ENCODE peak calls at places on chromosomes 11 and 22, in nine cellular contexts. C, B, R, L, S, A, M, Y and Z are unnamed samples. For H3K4me1 and H3K36me3, the result is how much of the 10 kb centered on the place peaks cover.

GRCh38 chr11:121253951-121254350 is 38.6 kb upstream of the SC5D start:
- DNase-seq in L (no peak), B (no peak), R (no peak), M (no peak), S (no peak), C (no peak), Y (no peak), A (no peak), Z (no peak)

GRCh38 chr11:32433249-32434115 is 1.9 kb downstream of the WT1 start:
- DNase-seq in R (no peak), L (no peak), C (no peak), S (no peak), M (no peak), Y (peak), B (no peak), A (peak), Z (no peak)

GRCh38 chr11:78822931-78823423 is 248.3 kb upstream of the NARS2 start:
- DNase-seq in B (no peak), A (no peak), M (peak), Y (no peak), R (no peak), S (no peak), L (no peak), C (no peak), Z (peak)

GRCh38 chr11:18736590-18737148 is 10.7 kb upstream of the IGSF22 start:
- DNase-seq in M (no peak), L (no peak), A (no peak), S (no peak), Y (peak), B (no peak), R (no peak), C (no peak), Z (no peak)

GRCh38 chr11:77086521-77087472 is 15.8 kb upstream of the OMP start:
- DNase-seq in B (no peak), M (peak), C (peak), S (no peak), R (peak), A (peak), L (peak), Y (no peak), Z (peak)

GRCh38 chr11:93085097-93085496 is 112.7 kb downstream of the SLC36A4 start:
- DNase-seq in B (no peak), R (no peak), A (peak), S (no peak), C (no peak), M (no peak), Y (no peak), L (no peak), Z (no peak)

GRCh38 chr11:74636633-74637184 is 44.3 kb downstream of the POLD3 start:
- DNase-seq in R (no peak), Y (no peak), C (no peak), L (no peak), S (no peak), B (no peak), A (peak), M (no peak), Z (no peak)

GRCh38 chr11:93652161-93652597 is 9.3 kb upstream of the CEP295 start:
- DNase-seq in M (no peak), S (no peak), R (no peak), A (peak), C (no peak), L (peak), Y (peak), B (peak), Z (no peak)

GRCh38 chr11:109981028-109981636 is 112.1 kb upstream of the ZC3H12C start:
- DNase-seq in L (no peak), A (no peak), B (no peak), S (no peak), C (no peak), Y (no peak), R (no peak), M (no peak), Z (no peak)
- H3K4me1 ChIP-seq in L (under half), A (under half), B (under half), S (under half), C (under half), Y (under half), R (under half), M (under half), Z (under half)

DNA sequence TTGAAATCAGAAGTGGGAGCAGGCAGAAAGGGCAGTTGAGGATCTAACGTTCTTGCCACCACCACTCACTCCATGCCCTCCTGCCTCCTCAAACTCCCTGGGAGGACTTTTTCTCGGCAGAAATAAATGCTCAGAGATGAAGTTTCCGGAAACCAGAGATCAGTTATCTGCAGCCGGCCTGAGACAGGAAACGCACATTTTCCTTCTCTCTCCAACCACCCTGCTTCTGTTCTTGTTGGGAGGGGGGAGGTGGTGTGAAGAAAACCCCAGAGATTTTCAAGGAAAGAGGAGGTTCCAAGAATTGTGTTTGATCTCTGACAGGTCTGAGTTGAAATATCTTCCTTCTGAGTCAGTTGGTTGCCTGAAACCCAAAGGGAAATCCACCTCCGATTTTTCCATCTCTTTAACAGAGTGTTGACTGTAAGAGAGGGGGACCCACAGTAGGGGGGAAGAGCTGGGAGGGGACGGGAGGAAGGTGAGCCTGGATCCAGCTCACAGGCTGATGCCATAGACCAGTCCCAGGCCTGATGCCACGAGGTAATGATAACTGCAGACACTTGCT is 100.8 kb downstream of the TRAF6 start:
- DNase-seq in Y (no peak), R (no peak), S (no peak), L (no peak), M (no peak), B (no peak), A (peak), C (no peak), Z (no peak)
- H3K36me3 ChIP-seq in Y (under half), R (under half), S (under half), L (under half), M (under half), B (under half), A (under half), C (under half), Z (under half)

GRCh38 chr22:46499798-46500174 is 37.6 kb downstream of the CELSR1 start:
- DNase-seq in A (no peak), C (no peak), S (no peak), B (no peak), L (no peak), Y (no peak), R (no peak), M (no peak), Z (no peak)

GRCh38 chr22:46502346-46502745 is 35.1 kb downstream of the CELSR1 start:
- DNase-seq in C (no peak), A (no peak), B (no peak), L (no peak), M (no peak), S (no peak), Y (no peak), R (no peak), Z (no peak)

GRCh38 chr22:46502776-46503175 is 34.6 kb downstream of the CELSR1 start:
- DNase-seq in B (no peak), C (no peak), M (no peak), R (no peak), S (no peak), Y (no peak), A (no peak), L (no peak), Z (no peak)

GRCh38 chr22:46500201-46500600 is 37.2 kb downstream of the CELSR1 start:
- DNase-seq in C (no peak), L (no peak), Y (peak), A (no peak), S (no peak), B (no peak), M (no peak), R (no peak), Z (no peak)

GRCh38 chr22:46501701-46502100 is 35.7 kb downstream of the CELSR1 start:
- DNase-seq in R (no peak), C (no peak), L (no peak), Y (no peak), A (peak), B (no peak), M (no peak), S (no peak), Z (no peak)
- TF ChIP-seq CTCF in R (no peak), C (no peak), L (no peak), Y (no peak), A (no peak), B (no peak), M (no peak), S (no peak), Z (no peak)

GRCh38 chr11:30579776-30580175 is 6.4 kb downstream of the MPPED2 start:
- DNase-seq in Y (no peak), R (no peak), S (no peak), B (peak), C (no peak), A (no peak), L (no peak), M (no peak), Z (no peak)
- H3K4me1 ChIP-seq in Y (under half), R (under half), S (under half), B (under half), C (under half), A (under half), L (under half), M (under half), Z (under half)

GRCh38 chr11:7612661-7613393 is 60.5 kb downstream of the CYB5R2 start:
- DNase-seq in S (no peak), R (no peak), C (no peak), A (peak), L (peak), Y (no peak), M (no peak), B (peak), Z (no peak)

GRCh38 chr11:7613394-7613720 is 59.9 kb downstream of the CYB5R2 start:
- DNase-seq in B (no peak), Y (no peak), A (no peak), L (peak), R (no peak), M (no peak), C (no peak), S (no peak), Z (no peak)

GRCh38 chr11:7617032-7617431 is 56.3 kb downstream of the CYB5R2 start:
- DNase-seq in B (no peak), A (no peak), R (no peak), M (no peak), L (no peak), S (no peak), Y (no peak), C (no peak), Z (no peak)

GRCh38 chr11:7612056-7612660 is 61.1 kb downstream of the CYB5R2 start:
- DNase-seq in M (no peak), B (no peak), L (no peak), R (no peak), C (no peak), A (no peak), Y (no peak), S (no peak), Z (no peak)

GRCh38 chr11:7614656-7615055 is 58.6 kb downstream of the CYB5R2 start:
- DNase-seq in A (no peak), C (no peak), B (no peak), R (no peak), L (no peak), S (no peak), Y (no peak), M (no peak), Z (no peak)
- H3K36me3 ChIP-seq in A (under half), C (under half), B (under half), R (under half), L (under half), S (under half), Y (under half), M (under half), Z (under half)

GRCh38 chr22:20258584-20259335 is 9.4 kb downstream of the RTN4R start:
- DNase-seq in B (no peak), L (no peak), S (no peak), R (no peak), A (no peak), M (no peak), Y (peak), C (no peak), Z (no peak)
- TF ChIP-seq CTCF in B (peak), L (peak), S (no peak), R (no peak), A (peak), M (no peak), Y (peak), C (peak), Z (no peak)

GRCh38 chr11:130480166-130480565 is 31.7 kb downstream of the ADAMTS15 start:
- DNase-seq in B (no peak), R (no peak), Y (no peak), L (no peak), C (no peak), M (no peak), S (no peak), A (peak), Z (no peak)
- H3K4me1 ChIP-seq in B (under half), R (under half), Y (under half), L (under half), C (under half), M (under half), S (under half), A (under half), Z (half or more)

DNA sequence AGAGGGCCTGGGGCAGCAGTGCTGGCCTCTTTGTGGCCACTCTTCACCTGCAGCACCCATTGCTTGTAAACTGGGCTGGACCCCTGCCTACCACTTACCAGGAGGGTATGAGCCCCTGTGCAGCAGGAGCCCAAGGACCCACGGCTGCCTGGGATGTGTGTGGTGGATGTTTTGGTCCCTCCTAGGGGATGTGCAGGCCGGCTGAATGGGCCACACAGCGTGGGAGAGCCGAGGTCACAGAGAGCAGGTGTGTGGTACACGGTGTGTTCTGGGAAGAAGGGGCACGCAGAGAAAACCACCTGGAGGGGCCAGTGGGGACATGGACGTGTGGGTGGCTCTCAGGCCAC is 19.3 kb upstream of the GNB1L start:
- DNase-seq in L (no peak), A (no peak), Y (no peak), R (no peak), M (peak), B (no peak), C (no peak), S (no peak), Z (no peak)
- H3K36me3 ChIP-seq in L (under half), A (under half), Y (under half), R (under half), M (under half), B (under half), C (under half), S (under half), Z (under half)

GRCh38 chr11:119052163-119052814 is 4.7 kb downstream of the HYOU1 start:
- DNase-seq in M (no peak), S (no peak), L (no peak), B (no peak), Y (no peak), C (no peak), R (no peak), A (no peak), Z (no peak)

GRCh38 chr11:119054418-119054817 is 2.6 kb downstream of the HYOU1 start:
- DNase-seq in L (no peak), A (no peak), C (no peak), R (no peak), M (no peak), S (no peak), Y (no peak), B (no peak), Z (no peak)

GRCh38 chr11:119056397-119056999 is 507 bp downstream of the HYOU1 start:
- DNase-seq in A (peak), C (peak), B (peak), L (no peak), S (peak), R (peak), Y (peak), M (peak), Z (no peak)

GRCh38 chr11:119057000-119057769 is at the start of gene HYOU1:
- DNase-seq in L (peak), R (peak), Y (peak), C (peak), M (peak), B (peak), S (peak), A (peak), Z (peak)

DNA sequence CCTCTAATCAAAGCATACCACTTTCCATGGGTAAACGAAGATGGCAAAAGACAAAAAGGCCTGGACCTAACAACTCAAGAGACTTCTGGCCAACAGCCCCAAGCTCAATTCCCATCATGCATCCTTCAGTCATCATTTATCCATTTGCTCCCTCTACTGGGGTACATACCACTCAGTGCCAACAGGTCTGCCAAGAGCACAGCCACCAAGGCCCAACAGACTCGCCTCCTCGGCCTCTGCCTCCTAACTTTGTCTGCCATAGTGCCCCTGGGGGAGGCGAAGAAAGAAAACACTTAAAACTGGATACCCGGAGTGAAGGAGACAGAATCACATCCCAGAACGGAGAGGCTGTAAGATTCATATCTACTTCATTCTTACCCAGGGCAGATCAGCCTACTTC is 1.1 kb downstream of the HYOU1 start:
- DNase-seq in C (no peak), L (peak), R (no peak), Y (peak), S (no peak), M (no peak), B (peak), A (peak), Z (no peak)
- TF ChIP-seq CTCF in C (no peak), L (peak), R (no peak), Y (no peak), S (no peak), M (no peak), B (peak), A (no peak), Z (no peak)